ENCODE peak calls at places on chromosomes 16 and 17, in six cellular contexts. T is tibial nerve; D is body of pancreas; C is CD8-positive, alpha-beta memory T cell; S is IMR-90; X is H7. U is an unnamed sample.

GRCh38 chr16:86281435-86281834 is 228.9 kb upstream of the FOXF1 start:
- DNase-seq in T (no peak), D (no peak), C (no peak), S (no peak), X (peak; percentile 25), U (no peak)

GRCh38 chr16:677306-678190 is 2.1 kb downstream of the RHBDL1 start:
- DNase-seq in T (no peak), D (no peak), C (no peak), S (no peak), X (peak; percentile 89), U (no peak)

GRCh38 chr16:57150682-57151330 is 35.0 kb downstream of the PSME3IP1 start:
- DNase-seq in T (no peak), D (peak; percentile 28), C (no peak), S (peak; percentile 23), X (peak; percentile 47), U (no peak)

GRCh38 chr17:5437721-5438317 is 1.1 kb downstream of the C1QBP start:
- DNase-seq in T (no peak), D (no peak), C (no peak), S (peak; percentile 37), X (no peak), U (no peak)

GRCh38 chr16:1991135-1991551 is 1.4 kb downstream of the SYNGR3 start:
- DNase-seq in T (no peak), D (no peak), C (peak; percentile 57), S (no peak), X (peak; percentile 77), U (no peak)

GRCh38 chr17:43449470-43450202 is 34.1 kb upstream of the DHX8 start:
- DNase-seq in T (peak; percentile 38), D (peak; percentile 41), C (no peak), S (no peak), X (no peak), U (no peak)

GRCh38 chr17:42002175-42002791 is 15.0 kb downstream of the DNAJC7 start:
- DNase-seq in T (no peak), D (no peak), C (no peak), S (no peak), X (no peak), U (no peak)

GRCh38 chr17:55722742-55723487 is at the start of gene TMEM100:
- DNase-seq in T (peak; percentile 57), D (no peak), C (no peak), S (peak; percentile 78), X (no peak), U (no peak)

GRCh38 chr17:148757-149156 is 11.4 kb downstream of the SCGB1C2 start:
- DNase-seq in T (no peak), D (peak; percentile 8), C (no peak), S (no peak), X (no peak), U (no peak)

GRCh38 chr17:51230306-51230705 is 29.5 kb downstream of the MBTD1 start:
- DNase-seq in T (no peak), D (no peak), C (no peak), S (peak; percentile 8), X (no peak), U (no peak)

GRCh38 chr17:35795007-35795870 is at the start of gene MMP28:
- DNase-seq in T (no peak), D (peak; percentile 27), C (peak; percentile 1), S (no peak), X (peak; percentile 91), U (no peak)

GRCh38 chr17:66353937-66354401 is 51.6 kb downstream of the PRKCA start:
- DNase-seq in T (no peak), D (no peak), C (no peak), S (peak; percentile 76), X (no peak), U (no peak)

GRCh38 chr17:58694302-58694701 is 1.9 kb downstream of the RAD51C start:
- DNase-seq in T (no peak), D (no peak), C (no peak), S (no peak), X (no peak), U (no peak)

GRCh38 chr17:39327109-39327508 is 74.3 kb downstream of the FBXL20 start:
- DNase-seq in T (no peak), D (no peak), C (no peak), S (no peak), X (no peak), U (no peak)

GRCh38 chr17:17044846-17045561 is 2.7 kb downstream of the MPRIP start:
- DNase-seq in T (no peak), D (peak; percentile 12), C (no peak), S (peak; percentile 79), X (peak; percentile 48), U (no peak)

GRCh38 chr16:8720967-8721692 is 46.7 kb downstream of the ABAT start:
- DNase-seq in T (no peak), D (peak; percentile 51), C (no peak), S (no peak), X (no peak), U (no peak)

GRCh38 chr16:49557070-49557446 is 183.5 kb downstream of the C16orf78 start:
- DNase-seq in T (no peak), D (no peak), C (no peak), S (no peak), X (peak; percentile 96), U (no peak)

GRCh38 chr17:17447264-17447663 is 29.5 kb upstream of the MED9 start:
- DNase-seq in T (no peak), D (no peak), C (no peak), S (no peak), X (no peak), U (no peak)

GRCh38 chr16:66522816-66523590 is 26.9 kb downstream of the TK2 start:
- DNase-seq in T (no peak), D (no peak), C (no peak), S (no peak), X (no peak), U (no peak)

GRCh38 chr17:65225061-65225460 is 87.9 kb downstream of the RGS9 start:
- DNase-seq in T (no peak), D (no peak), C (no peak), S (no peak), X (no peak), U (no peak)

GRCh38 chr16:47492428-47493357 is 31.6 kb downstream of the PHKB start:
- DNase-seq in T (peak; percentile 74), D (peak; percentile 20), C (no peak), S (peak; percentile 23), X (peak; percentile 17), U (no peak)

GRCh38 chr17:79406316-79406715 is 204.5 kb downstream of the RBFOX3 start:
- DNase-seq in T (no peak), D (no peak), C (no peak), S (no peak), X (no peak), U (no peak)

GRCh38 chr16:27840311-27841060 is 223.0 kb downstream of the GSG1L start:
- DNase-seq in T (no peak), D (no peak), C (no peak), S (no peak), X (no peak), U (no peak)

GRCh38 chr16:88067530-88068411 is 116.5 kb downstream of the BANP start:
- DNase-seq in T (no peak), D (no peak), C (no peak), S (no peak), X (no peak), U (no peak)

GRCh38 chr17:8087075-8087941 is at the start of gene ALOX12B:
- DNase-seq in T (no peak), D (no peak), C (no peak), S (no peak), X (peak; percentile 71), U (no peak)

GRCh38 chr17:63369233-63369632 is 76.9 kb downstream of the CYB561 start:
- DNase-seq in T (no peak), D (no peak), C (no peak), S (peak; percentile 61), X (no peak), U (no peak)

GRCh38 chr17:36817483-36818048 is 119.7 kb upstream of the LHX1 start:
- DNase-seq in T (no peak), D (no peak), C (no peak), S (no peak), X (no peak), U (no peak)

GRCh38 chr16:56742030-56742984 is 12.4 kb downstream of the NUP93 start:
- DNase-seq in T (no peak), D (no peak), C (no peak), S (peak; percentile 92), X (no peak), U (peak; percentile 33)

GRCh38 chr16:66845791-66846221 is 1.6 kb downstream of the CA7 start:
- DNase-seq in T (no peak), D (no peak), C (no peak), S (no peak), X (peak; percentile 51), U (no peak)

GRCh38 chr16:46582313-46582712 is 38.9 kb downstream of the SHCBP1 start:
- DNase-seq in T (no peak), D (no peak), C (no peak), S (no peak), X (no peak), U (no peak)

GRCh38 chr17:47177261-47177660 is 11.8 kb downstream of the CDC27 start:
- DNase-seq in T (no peak), D (no peak), C (no peak), S (no peak), X (no peak), U (no peak)

GRCh38 chr16:4011940-4012629 is 104.2 kb downstream of the ADCY9 start:
- DNase-seq in T (no peak), D (no peak), C (no peak), S (no peak), X (no peak), U (no peak)
- H3K4me3 ChIP-seq in T (no peak overlapping the region), D (no peak overlapping the region), C (no peak overlapping the region), S (no peak overlapping the region), X (no peak overlapping the region), U (no peak overlapping the region)

GRCh38 chr17:82650723-82651122 is 2.5 kb upstream of the WDR45B start:
- DNase-seq in T (no peak), D (no peak), C (no peak), S (no peak), X (no peak), U (no peak)

GRCh38 chr17:82647593-82648164 is 565 bp downstream of the WDR45B start:
- DNase-seq in T (no peak), D (peak; percentile 53), C (peak; percentile 69), S (no peak), X (peak; percentile 91), U (no peak)

GRCh38 chr17:82648761-82649474 is 674 bp upstream of the WDR45B start:
- DNase-seq in T (peak; percentile 34), D (peak; percentile 68), C (peak; percentile 53), S (no peak), X (peak; percentile 93), U (no peak)

GRCh38 chr17:82648165-82648668 is at the start of gene WDR45B:
- DNase-seq in T (peak; percentile 83), D (peak; percentile 95), C (peak; percentile 79), S (peak; percentile 98), X (peak; percentile 99), U (peak; percentile 77)

GRCh38 chr17:82649501-82650261 is 1.4 kb upstream of the WDR45B start:
- DNase-seq in T (no peak), D (no peak), C (no peak), S (no peak), X (peak; percentile 56), U (no peak)
- H3K4me3 ChIP-seq in T (no peak overlapping the region), D (no peak overlapping the region), C (no peak overlapping the region), S (no peak overlapping the region), X (no peak overlapping the region), U (no peak overlapping the region)

GRCh38 chr17:48996696-48997102 is 486 bp upstream of the IGF2BP1 start:
- DNase-seq in T (no peak), D (no peak), C (no peak), S (no peak), X (no peak), U (no peak)
- H3K4me3 ChIP-seq in T (no peak overlapping the region), D (no peak overlapping the region), C (peak overlapping the region; percentile 12), S (peak overlapping the region; percentile 93), X (peak overlapping the region; percentile 99), U (no peak overlapping the region)

GRCh38 chr17:20706752-20707372 is 127.3 kb downstream of the CDRT15L2 start:
- DNase-seq in T (no peak), D (no peak), C (no peak), S (no peak), X (peak; percentile 22), U (no peak)
- H3K4me3 ChIP-seq in T (no peak overlapping the region), D (no peak overlapping the region), C (no peak overlapping the region), S (no peak overlapping the region), X (no peak overlapping the region), U (peak overlapping the region; percentile 34)

U was measured in keratinocyte.